ENCODE peak calls at places on chromosome 10, in six cellular contexts. One of them, this sample, is unnamed.

GRCh38 chr10:122348512-122348911 is 26.0 kb upstream of the PLEKHA1 start:
- DNase-seq in non-pigmented ciliary epithelial cell: no peak
- DNase-seq in endothelial cell of umbilical vein: no peak
- DNase-seq in AG04450: no peak
- DNase-seq in NCI-H1092 treated with DMSO at 0.1 percent for 48 hours: no peak
- DNase-seq in AG20443: no peak
- DNase-seq in this sample: no peak

GRCh38 chr10:78362406-78363022 is 328.9 kb downstream of the RPS24 start:
- DNase-seq in non-pigmented ciliary epithelial cell: no peak
- DNase-seq in endothelial cell of umbilical vein: peak
- DNase-seq in AG04450: no peak
- DNase-seq in NCI-H1092 treated with DMSO at 0.1 percent for 48 hours: no peak
- DNase-seq in AG20443: no peak
- DNase-seq in this sample: no peak

GRCh38 chr10:118564652-118565051 is 30.8 kb downstream of the PRLHR start:
- DNase-seq in non-pigmented ciliary epithelial cell: no peak
- DNase-seq in endothelial cell of umbilical vein: no peak
- DNase-seq in AG04450: no peak
- DNase-seq in NCI-H1092 treated with DMSO at 0.1 percent for 48 hours: peak
- DNase-seq in AG20443: peak
- DNase-seq in this sample: no peak

GRCh38 chr10:86971146-86971991 is 3.1 kb downstream of the ADIRF start:
- DNase-seq in non-pigmented ciliary epithelial cell: peak
- DNase-seq in endothelial cell of umbilical vein: peak
- DNase-seq in AG04450: peak
- DNase-seq in NCI-H1092 treated with DMSO at 0.1 percent for 48 hours: no peak
- DNase-seq in AG20443: peak
- DNase-seq in this sample: no peak

GRCh38 chr10:29998142-29998808 is 61.1 kb downstream of the JCAD start:
- DNase-seq in non-pigmented ciliary epithelial cell: peak
- DNase-seq in endothelial cell of umbilical vein: peak
- DNase-seq in AG04450: peak
- DNase-seq in NCI-H1092 treated with DMSO at 0.1 percent for 48 hours: peak
- DNase-seq in AG20443: peak
- DNase-seq in this sample: peak

GRCh38 chr10:3720228-3721019 is 64.6 kb downstream of the KLF6 start:
- DNase-seq in non-pigmented ciliary epithelial cell: peak
- DNase-seq in endothelial cell of umbilical vein: peak
- DNase-seq in AG04450: peak
- DNase-seq in NCI-H1092 treated with DMSO at 0.1 percent for 48 hours: no peak
- DNase-seq in AG20443: peak
- DNase-seq in this sample: no peak

GRCh38 chr10:11058014-11058413 is 40.3 kb downstream of the CELF2 start:
- DNase-seq in non-pigmented ciliary epithelial cell: no peak
- DNase-seq in endothelial cell of umbilical vein: no peak
- DNase-seq in AG04450: no peak
- DNase-seq in NCI-H1092 treated with DMSO at 0.1 percent for 48 hours: no peak
- DNase-seq in AG20443: no peak
- DNase-seq in this sample: no peak

GRCh38 chr10:62277946-62278345 is 9.3 kb upstream of the RTKN2 start:
- DNase-seq in non-pigmented ciliary epithelial cell: no peak
- DNase-seq in endothelial cell of umbilical vein: no peak
- DNase-seq in AG04450: no peak
- DNase-seq in NCI-H1092 treated with DMSO at 0.1 percent for 48 hours: no peak
- DNase-seq in AG20443: no peak
- DNase-seq in this sample: no peak

GRCh38 chr10:6052247-6053221 is 9.6 kb downstream of the IL2RA start:
- DNase-seq in non-pigmented ciliary epithelial cell: no peak
- DNase-seq in endothelial cell of umbilical vein: no peak
- DNase-seq in AG04450: no peak
- DNase-seq in NCI-H1092 treated with DMSO at 0.1 percent for 48 hours: no peak
- DNase-seq in AG20443: no peak
- DNase-seq in this sample: no peak

GRCh38 chr10:3902809-3903410 is 117.9 kb upstream of the KLF6 start:
- DNase-seq in non-pigmented ciliary epithelial cell: no peak
- DNase-seq in endothelial cell of umbilical vein: peak
- DNase-seq in AG04450: no peak
- DNase-seq in NCI-H1092 treated with DMSO at 0.1 percent for 48 hours: no peak
- DNase-seq in AG20443: peak
- DNase-seq in this sample: no peak

GRCh38 chr10:19014034-19014433 is 34.6 kb upstream of the MALRD1 start:
- DNase-seq in non-pigmented ciliary epithelial cell: peak
- DNase-seq in endothelial cell of umbilical vein: no peak
- DNase-seq in AG04450: peak
- DNase-seq in NCI-H1092 treated with DMSO at 0.1 percent for 48 hours: no peak
- DNase-seq in AG20443: no peak
- DNase-seq in this sample: no peak

GRCh38 chr10:51743146-51743545 is 43.8 kb upstream of the CSTF2T start:
- DNase-seq in non-pigmented ciliary epithelial cell: no peak
- DNase-seq in endothelial cell of umbilical vein: no peak
- DNase-seq in AG04450: no peak
- DNase-seq in NCI-H1092 treated with DMSO at 0.1 percent for 48 hours: no peak
- DNase-seq in AG20443: peak
- DNase-seq in this sample: no peak

GRCh38 chr10:117661316-117661715 is 118.8 kb downstream of the EMX2 start:
- DNase-seq in non-pigmented ciliary epithelial cell: no peak
- DNase-seq in endothelial cell of umbilical vein: no peak
- DNase-seq in AG04450: no peak
- DNase-seq in NCI-H1092 treated with DMSO at 0.1 percent for 48 hours: no peak
- DNase-seq in AG20443: no peak
- DNase-seq in this sample: no peak

GRCh38 chr10:8365935-8366911 is 311.7 kb downstream of the GATA3 start:
- DNase-seq in non-pigmented ciliary epithelial cell: peak
- DNase-seq in endothelial cell of umbilical vein: no peak
- DNase-seq in AG04450: no peak
- DNase-seq in NCI-H1092 treated with DMSO at 0.1 percent for 48 hours: no peak
- DNase-seq in AG20443: peak
- DNase-seq in this sample: no peak

GRCh38 chr10:12097791-12098190 is 29.0 kb downstream of the DHTKD1 start:
- DNase-seq in non-pigmented ciliary epithelial cell: peak
- DNase-seq in endothelial cell of umbilical vein: no peak
- DNase-seq in AG04450: no peak
- DNase-seq in NCI-H1092 treated with DMSO at 0.1 percent for 48 hours: no peak
- DNase-seq in AG20443: no peak
- DNase-seq in this sample: peak

GRCh38 chr10:80477813-80478212 is 23.7 kb downstream of the TSPAN14 start:
- DNase-seq in non-pigmented ciliary epithelial cell: peak
- DNase-seq in endothelial cell of umbilical vein: peak
- DNase-seq in AG04450: no peak
- DNase-seq in NCI-H1092 treated with DMSO at 0.1 percent for 48 hours: no peak
- DNase-seq in AG20443: peak
- DNase-seq in this sample: no peak

GRCh38 chr10:125397608-125398007 is 237.2 kb upstream of the CTBP2 start:
- DNase-seq in non-pigmented ciliary epithelial cell: no peak
- DNase-seq in endothelial cell of umbilical vein: no peak
- DNase-seq in AG04450: no peak
- DNase-seq in NCI-H1092 treated with DMSO at 0.1 percent for 48 hours: no peak
- DNase-seq in AG20443: no peak
- DNase-seq in this sample: no peak

GRCh38 chr10:124558901-124559321 is 97.3 kb downstream of the LHPP start:
- DNase-seq in non-pigmented ciliary epithelial cell: no peak
- DNase-seq in endothelial cell of umbilical vein: no peak
- DNase-seq in AG04450: no peak
- DNase-seq in NCI-H1092 treated with DMSO at 0.1 percent for 48 hours: no peak
- DNase-seq in AG20443: peak
- DNase-seq in this sample: no peak

GRCh38 chr10:111077715-111078504 is 1.1 kb downstream of the ADRA2A start:
- DNase-seq in non-pigmented ciliary epithelial cell: no peak
- DNase-seq in endothelial cell of umbilical vein: peak
- DNase-seq in AG04450: no peak
- DNase-seq in NCI-H1092 treated with DMSO at 0.1 percent for 48 hours: peak
- DNase-seq in AG20443: peak
- DNase-seq in this sample: peak